ENCODE peak calls at places on chromosomes 7 and 10, in seven cellular contexts. One of them, this sample, is unnamed.

GRCh38 chr10:61125560-61126250 is 181.7 kb upstream of the RHOBTB1 start:
- DNase-seq in fibroblast of villous mesenchyme: peak
- DNase-seq in fibroblast of lung: no peak
- DNase-seq in NB4: no peak
- DNase-seq in heart right ventricle: no peak
- DNase-seq in cardiac muscle cell: no peak
- DNase-seq in A549: no peak
- DNase-seq in this sample: no peak

GRCh38 chr7:91557789-91558396 is 293.7 kb downstream of the FZD1 start:
- DNase-seq in fibroblast of lung: peak
- DNase-seq in heart right ventricle: no peak
- DNase-seq in cardiac muscle cell: no peak
- DNase-seq in fibroblast of villous mesenchyme: peak
- DNase-seq in A549: peak
- DNase-seq in NB4: no peak
- DNase-seq in this sample: peak

GRCh38 chr10:50437248-50437647 is 185.9 kb upstream of the ASAH2 start:
- DNase-seq in fibroblast of lung: no peak
- DNase-seq in heart right ventricle: no peak
- DNase-seq in A549: no peak
- DNase-seq in cardiac muscle cell: no peak
- DNase-seq in NB4: peak
- DNase-seq in fibroblast of villous mesenchyme: no peak
- DNase-seq in this sample: no peak

GRCh38 chr7:141654551-141654950 is 47.4 kb downstream of the DENND11 start:
- DNase-seq in heart right ventricle: peak
- DNase-seq in fibroblast of lung: peak
- DNase-seq in fibroblast of villous mesenchyme: peak
- DNase-seq in A549: peak
- DNase-seq in NB4: peak
- DNase-seq in cardiac muscle cell: peak
- DNase-seq in this sample: peak

GRCh38 chr10:103102195-103102594 is 90.9 kb downstream of the NT5C2 start:
- DNase-seq in NB4: no peak
- DNase-seq in fibroblast of lung: peak
- DNase-seq in A549: no peak
- DNase-seq in heart right ventricle: no peak
- DNase-seq in cardiac muscle cell: no peak
- DNase-seq in fibroblast of villous mesenchyme: no peak
- DNase-seq in this sample: no peak

GRCh38 chr10:12949248-12949647 is 52.3 kb downstream of the CCDC3 start:
- DNase-seq in cardiac muscle cell: no peak
- DNase-seq in heart right ventricle: no peak
- DNase-seq in fibroblast of villous mesenchyme: no peak
- DNase-seq in fibroblast of lung: no peak
- DNase-seq in NB4: no peak
- DNase-seq in A549: peak
- DNase-seq in this sample: no peak

GRCh38 chr10:11810313-11810766 is 12.8 kb upstream of the PROSER2 start:
- DNase-seq in NB4: no peak
- DNase-seq in fibroblast of villous mesenchyme: peak
- DNase-seq in cardiac muscle cell: no peak
- DNase-seq in heart right ventricle: no peak
- DNase-seq in A549: peak
- DNase-seq in fibroblast of lung: peak
- DNase-seq in this sample: peak

GRCh38 chr7:142323706-142324105 is 65.8 kb upstream of the PRSS58 start:
- DNase-seq in A549: peak
- DNase-seq in cardiac muscle cell: peak
- DNase-seq in heart right ventricle: no peak
- DNase-seq in fibroblast of villous mesenchyme: peak
- DNase-seq in fibroblast of lung: no peak
- DNase-seq in NB4: peak
- DNase-seq in this sample: no peak

GRCh38 chr10:13949844-13950542 is 363.2 kb downstream of the PRPF18 start:
- DNase-seq in fibroblast of villous mesenchyme: peak
- DNase-seq in cardiac muscle cell: no peak
- DNase-seq in A549: no peak
- DNase-seq in fibroblast of lung: peak
- DNase-seq in NB4: no peak
- DNase-seq in heart right ventricle: no peak
- DNase-seq in this sample: peak

GRCh38 chr10:86889997-86890396 is 67.4 kb downstream of the MMRN2 start:
- DNase-seq in A549: no peak
- DNase-seq in fibroblast of villous mesenchyme: no peak
- DNase-seq in fibroblast of lung: no peak
- DNase-seq in heart right ventricle: no peak
- DNase-seq in NB4: no peak
- DNase-seq in cardiac muscle cell: no peak
- DNase-seq in this sample: no peak

GRCh38 chr10:116710021-116710420 is 32.3 kb downstream of the HSPA12A start:
- DNase-seq in fibroblast of lung: no peak
- DNase-seq in heart right ventricle: no peak
- DNase-seq in cardiac muscle cell: no peak
- DNase-seq in fibroblast of villous mesenchyme: no peak
- DNase-seq in A549: no peak
- DNase-seq in NB4: no peak
- DNase-seq in this sample: no peak

GRCh38 chr7:123865517-123866117 is 20.6 kb downstream of the HYAL4 start:
- DNase-seq in fibroblast of villous mesenchyme: peak
- DNase-seq in fibroblast of lung: peak
- DNase-seq in heart right ventricle: peak
- DNase-seq in NB4: peak
- DNase-seq in A549: peak
- DNase-seq in cardiac muscle cell: peak
- DNase-seq in this sample: peak

GRCh38 chr7:1532456-1533254 is 2.2 kb downstream of the MAFK start:
- DNase-seq in fibroblast of villous mesenchyme: peak
- DNase-seq in heart right ventricle: peak
- DNase-seq in NB4: peak
- DNase-seq in cardiac muscle cell: no peak
- DNase-seq in fibroblast of lung: peak
- DNase-seq in A549: peak
- DNase-seq in this sample: peak

GRCh38 chr7:127251458-127252379 is 1.0 kb downstream of the GRM8 start:
- DNase-seq in NB4: no peak
- DNase-seq in heart right ventricle: no peak
- DNase-seq in fibroblast of villous mesenchyme: no peak
- DNase-seq in fibroblast of lung: no peak
- DNase-seq in A549: no peak
- DNase-seq in cardiac muscle cell: peak
- DNase-seq in this sample: no peak

GRCh38 chr10:124520553-124521428 is 59.2 kb downstream of the LHPP start:
- DNase-seq in heart right ventricle: no peak
- DNase-seq in NB4: peak
- DNase-seq in fibroblast of villous mesenchyme: peak
- DNase-seq in A549: no peak
- DNase-seq in fibroblast of lung: no peak
- DNase-seq in cardiac muscle cell: no peak
- DNase-seq in this sample: no peak

GRCh38 chr7:108525327-108525984 is 479 bp downstream of the PNPLA8 start:
- DNase-seq in A549: peak
- DNase-seq in fibroblast of lung: peak
- DNase-seq in fibroblast of villous mesenchyme: peak
- DNase-seq in NB4: peak
- DNase-seq in cardiac muscle cell: peak
- DNase-seq in heart right ventricle: no peak
- DNase-seq in this sample: peak

GRCh38 chr10:771647-772046 is 82.2 kb upstream of the DIP2C start:
- DNase-seq in NB4: no peak
- DNase-seq in fibroblast of villous mesenchyme: no peak
- DNase-seq in cardiac muscle cell: no peak
- DNase-seq in A549: no peak
- DNase-seq in fibroblast of lung: no peak
- DNase-seq in heart right ventricle: no peak
- DNase-seq in this sample: no peak

GRCh38 chr10:93199221-93199681 is 125.6 kb downstream of the CYP26A1 start:
- DNase-seq in fibroblast of lung: peak
- DNase-seq in NB4: peak
- DNase-seq in fibroblast of villous mesenchyme: peak
- DNase-seq in cardiac muscle cell: peak
- DNase-seq in A549: peak
- DNase-seq in heart right ventricle: peak
- DNase-seq in this sample: peak

GRCh38 chr10:76106611-76107010 is 675.2 kb downstream of the LRMDA start:
- DNase-seq in NB4: no peak
- DNase-seq in cardiac muscle cell: no peak
- DNase-seq in fibroblast of villous mesenchyme: no peak
- DNase-seq in A549: no peak
- DNase-seq in fibroblast of lung: no peak
- DNase-seq in heart right ventricle: no peak
- DNase-seq in this sample: no peak

GRCh38 chr7:20208651-20209307 is 8.4 kb downstream of the MACC1 start:
- DNase-seq in A549: no peak
- DNase-seq in heart right ventricle: no peak
- DNase-seq in NB4: no peak
- DNase-seq in cardiac muscle cell: no peak
- DNase-seq in fibroblast of villous mesenchyme: no peak
- DNase-seq in fibroblast of lung: no peak
- DNase-seq in this sample: no peak

GRCh38 chr10:47057471-47057870 is 146.2 kb downstream of the PTPN20 start:
- DNase-seq in A549: no peak
- DNase-seq in fibroblast of villous mesenchyme: no peak
- DNase-seq in NB4: no peak
- DNase-seq in heart right ventricle: no peak
- DNase-seq in cardiac muscle cell: no peak
- DNase-seq in fibroblast of lung: no peak
- DNase-seq in this sample: no peak

GRCh38 chr7:153110606-153111005 is 351.1 kb downstream of the ACTR3B start:
- DNase-seq in heart right ventricle: no peak
- DNase-seq in NB4: no peak
- DNase-seq in fibroblast of villous mesenchyme: no peak
- DNase-seq in fibroblast of lung: no peak
- DNase-seq in cardiac muscle cell: no peak
- DNase-seq in A549: no peak
- DNase-seq in this sample: no peak

GRCh38 chr10:7027237-7027912 is 383.5 kb downstream of the SFMBT2 start:
- DNase-seq in heart right ventricle: no peak
- DNase-seq in NB4: peak
- DNase-seq in cardiac muscle cell: no peak
- DNase-seq in A549: no peak
- DNase-seq in fibroblast of lung: no peak
- DNase-seq in fibroblast of villous mesenchyme: no peak
- DNase-seq in this sample: no peak

GRCh38 chr10:43316988-43317387 is 50.1 kb upstream of the RASGEF1A start:
- DNase-seq in fibroblast of lung: no peak
- DNase-seq in heart right ventricle: no peak
- DNase-seq in cardiac muscle cell: no peak
- DNase-seq in NB4: no peak
- DNase-seq in A549: no peak
- DNase-seq in fibroblast of villous mesenchyme: no peak
- DNase-seq in this sample: no peak

GRCh38 chr7:40230086-40230485 is 95.3 kb downstream of the SUGCT start:
- DNase-seq in NB4: no peak
- DNase-seq in cardiac muscle cell: peak
- DNase-seq in fibroblast of lung: peak
- DNase-seq in heart right ventricle: no peak
- DNase-seq in A549: no peak
- DNase-seq in fibroblast of villous mesenchyme: peak
- DNase-seq in this sample: no peak

GRCh38 chr10:120012566-120012965 is 120.0 kb downstream of the SEC23IP start:
- DNase-seq in NB4: no peak
- DNase-seq in cardiac muscle cell: no peak
- DNase-seq in fibroblast of villous mesenchyme: no peak
- DNase-seq in heart right ventricle: no peak
- DNase-seq in fibroblast of lung: peak
- DNase-seq in A549: no peak
- DNase-seq in this sample: peak

GRCh38 chr7:71329030-71329668 is 197.2 kb downstream of the GALNT17 start:
- DNase-seq in fibroblast of lung: no peak
- DNase-seq in cardiac muscle cell: no peak
- DNase-seq in NB4: no peak
- DNase-seq in heart right ventricle: no peak
- DNase-seq in A549: no peak
- DNase-seq in fibroblast of villous mesenchyme: no peak
- DNase-seq in this sample: no peak
- H3K4me3 ChIP-seq in fibroblast of lung: no peak
- H3K4me3 ChIP-seq in cardiac muscle cell: no peak
- H3K4me3 ChIP-seq in NB4: no peak
- H3K4me3 ChIP-seq in heart right ventricle: no peak
- H3K4me3 ChIP-seq in A549: no peak
- H3K4me3 ChIP-seq in fibroblast of villous mesenchyme: no peak
- H3K4me3 ChIP-seq in this sample: no peak

GRCh38 chr10:32949221-32949678 is 8.8 kb downstream of the ITGB1 start:
- DNase-seq in cardiac muscle cell: no peak
- DNase-seq in fibroblast of villous mesenchyme: peak
- DNase-seq in NB4: no peak
- DNase-seq in heart right ventricle: no peak
- DNase-seq in A549: no peak
- DNase-seq in fibroblast of lung: peak
- DNase-seq in this sample: no peak

GRCh38 chr10:32946108-32946507 is 11.9 kb downstream of the ITGB1 start:
- DNase-seq in fibroblast of lung: no peak
- DNase-seq in A549: no peak
- DNase-seq in cardiac muscle cell: no peak
- DNase-seq in NB4: no peak
- DNase-seq in fibroblast of villous mesenchyme: no peak
- DNase-seq in heart right ventricle: no peak
- DNase-seq in this sample: no peak

GRCh38 chr10:32947586-32947985 is 10.4 kb downstream of the ITGB1 start:
- DNase-seq in A549: no peak
- DNase-seq in NB4: no peak
- DNase-seq in cardiac muscle cell: no peak
- DNase-seq in fibroblast of villous mesenchyme: no peak
- DNase-seq in fibroblast of lung: no peak
- DNase-seq in heart right ventricle: no peak
- DNase-seq in this sample: no peak

GRCh38 chr10:32950457-32951109 is 7.4 kb downstream of the ITGB1 start:
- DNase-seq in heart right ventricle: no peak
- DNase-seq in fibroblast of villous mesenchyme: peak
- DNase-seq in A549: no peak
- DNase-seq in cardiac muscle cell: no peak
- DNase-seq in NB4: no peak
- DNase-seq in fibroblast of lung: no peak
- DNase-seq in this sample: no peak

GRCh38 chr10:32948451-32948850 is 9.6 kb downstream of the ITGB1 start:
- DNase-seq in A549: peak
- DNase-seq in heart right ventricle: no peak
- DNase-seq in fibroblast of villous mesenchyme: no peak
- DNase-seq in cardiac muscle cell: no peak
- DNase-seq in NB4: no peak
- DNase-seq in fibroblast of lung: no peak
- DNase-seq in this sample: no peak
- TF ChIP-seq CTCF in A549: no peak
- TF ChIP-seq CTCF in heart right ventricle: no peak
- TF ChIP-seq CTCF in fibroblast of villous mesenchyme: no peak
- TF ChIP-seq CTCF in cardiac muscle cell: no peak
- TF ChIP-seq CTCF in NB4: no peak
- TF ChIP-seq CTCF in fibroblast of lung: no peak
- TF ChIP-seq CTCF in this sample: no peak

GRCh38 chr7:22856437-22856836 is 33.8 kb upstream of the TOMM7 start:
- DNase-seq in NB4: no peak
- DNase-seq in fibroblast of villous mesenchyme: no peak
- DNase-seq in cardiac muscle cell: no peak
- DNase-seq in A549: no peak
- DNase-seq in fibroblast of lung: peak
- DNase-seq in heart right ventricle: no peak
- DNase-seq in this sample: no peak
- H3K4me3 ChIP-seq in NB4: peak
- H3K4me3 ChIP-seq in fibroblast of villous mesenchyme: no peak
- H3K4me3 ChIP-seq in cardiac muscle cell: no peak
- H3K4me3 ChIP-seq in A549: peak
- H3K4me3 ChIP-seq in fibroblast of lung: peak
- H3K4me3 ChIP-seq in heart right ventricle: no peak
- H3K4me3 ChIP-seq in this sample: no peak

GRCh38 chr10:110260746-110261477 is 43.8 kb downstream of the SMNDC1 start:
- DNase-seq in NB4: no peak
- DNase-seq in heart right ventricle: no peak
- DNase-seq in cardiac muscle cell: no peak
- DNase-seq in A549: no peak
- DNase-seq in fibroblast of villous mesenchyme: peak
- DNase-seq in fibroblast of lung: peak
- DNase-seq in this sample: no peak
- TF ChIP-seq CTCF in NB4: no peak
- TF ChIP-seq CTCF in heart right ventricle: no peak
- TF ChIP-seq CTCF in cardiac muscle cell: no peak
- TF ChIP-seq CTCF in A549: no peak
- TF ChIP-seq CTCF in fibroblast of villous mesenchyme: no peak
- TF ChIP-seq CTCF in fibroblast of lung: no peak
- TF ChIP-seq CTCF in this sample: no peak